ENCODE peak calls at places on chromosomes 16 and 17, in five cellular contexts. I is activated effector memory CD4-positive, alpha-beta T cell treated with Interleukin-2 at 50 U/mL for 16 hours; D is NCI-H69; V is lower leg skin; O is hepatic stellate cell. L is an unnamed sample.

GRCh38 chr16:7013990-7014389 is 318.7 kb upstream of the RBFOX1 start:
- DNase-seq in O (no peak), I (no peak), D (no peak), V (no peak), L (no peak)

GRCh38 chr17:77609553-77610517 is 348.7 kb upstream of the TNRC6C start:
- DNase-seq in I (peak; percentile 47), O (no peak), D (no peak), V (no peak), L (no peak)

GRCh38 chr17:4393806-4394205 is 27.3 kb upstream of the UBE2G1 start:
- DNase-seq in O (no peak), V (peak; percentile 44), I (no peak), D (no peak), L (no peak)

GRCh38 chr17:31582151-31582907 is 190.9 kb downstream of the RAB11FIP4 start:
- DNase-seq in I (no peak), D (no peak), V (no peak), O (no peak), L (no peak)

GRCh38 chr17:8080208-8080798 is 7.2 kb downstream of the ALOX12B start:
- DNase-seq in I (no peak), V (no peak), D (no peak), O (no peak), L (no peak)

GRCh38 chr16:7338826-7339225 is 6.2 kb downstream of the RBFOX1 start:
- DNase-seq in O (no peak), I (no peak), V (peak; percentile 20), D (peak; percentile 27), L (no peak)

GRCh38 chr17:11278984-11279270 is 37.9 kb downstream of the SHISA6 start:
- DNase-seq in O (no peak), D (no peak), V (no peak), I (no peak), L (no peak)

GRCh38 chr16:69112285-69113129 is 7.1 kb downstream of the HAS3 start:
- DNase-seq in O (peak; percentile 84), D (peak; percentile 39), V (no peak), I (peak; percentile 19), L (no peak)

GRCh38 chr17:55693244-55694216 is 29.1 kb downstream of the TMEM100 start:
- DNase-seq in V (peak; percentile 66), D (peak; percentile 35), O (no peak), I (no peak), L (no peak)

GRCh38 chr16:15055141-15056053 is 477 bp downstream of the NTAN1 start:
- DNase-seq in O (peak; percentile 53), V (peak; percentile 53), I (no peak), D (peak; percentile 85), L (no peak)

GRCh38 chr17:4134756-4135155 is 8.1 kb downstream of the ZZEF1 start:
- DNase-seq in I (no peak), V (no peak), D (no peak), O (no peak), L (no peak)

GRCh38 chr16:50257876-50258275 is 8.5 kb upstream of the ADCY7 start:
- DNase-seq in V (no peak), D (no peak), I (no peak), O (no peak), L (no peak)

GRCh38 chr17:78805301-78805700 is 23.2 kb upstream of the CYTH1 start:
- DNase-seq in D (no peak), V (no peak), I (peak; percentile 72), O (no peak), L (no peak)

GRCh38 chr17:12727076-12727750 is 61.5 kb downstream of the MYOCD start:
- DNase-seq in I (no peak), D (no peak), O (peak; percentile 34), V (no peak), L (no peak)

GRCh38 chr16:86854895-86855294 is 276.5 kb downstream of the FOXL1 start:
- DNase-seq in V (no peak), O (no peak), I (no peak), D (no peak), L (no peak)

GRCh38 chr16:46558018-46558417 is 63.2 kb downstream of the SHCBP1 start:
- DNase-seq in D (no peak), I (no peak), V (no peak), O (no peak), L (no peak)

GRCh38 chr17:68326681-68327080 is 35.4 kb downstream of the ARSG start:
- DNase-seq in I (no peak), V (no peak), D (no peak), O (no peak), L (no peak)

GRCh38 chr17:39462644-39463375 is 1.5 kb downstream of the CDK12 start:
- DNase-seq in V (no peak), D (peak; percentile 40), I (no peak), O (peak; percentile 16), L (no peak)

GRCh38 chr16:83926726-83927397 is 26.2 kb upstream of the OSGIN1 start:
- DNase-seq in D (peak; percentile 72), V (peak; percentile 65), I (peak; percentile 25), O (peak; percentile 92), L (peak; percentile 38)

GRCh38 chr16:56113223-56113622 is 78.1 kb upstream of the GNAO1 start:
- DNase-seq in O (no peak), I (no peak), D (peak; percentile 62), V (no peak), L (no peak)

GRCh38 chr16:69482410-69482951 is 58.1 kb downstream of the CYB5B start:
- DNase-seq in D (peak; percentile 93), V (peak; percentile 56), O (peak; percentile 56), I (no peak), L (peak; percentile 49)

GRCh38 chr17:2853111-2853721 is 57.0 kb downstream of the RAP1GAP2 start:
- DNase-seq in V (no peak), O (peak; percentile 81), I (peak; percentile 27), D (peak; percentile 46), L (no peak)

GRCh38 chr17:39213852-39214251 is 11.9 kb downstream of the STAC2 start:
- DNase-seq in I (no peak), O (no peak), V (no peak), D (no peak), L (no peak)